ENCODE peak calls at places on chromosomes 13 and 19, in four cellular contexts. M, U, J and D are unnamed samples.

GRCh38 chr19:49983645-49984229 is 22.8 kb upstream of the SIGLEC11 start:
- DNase-seq in M (peak; percentile 57), U (peak; percentile 66), J (peak; percentile 52), D (no peak)

GRCh38 chr13:97413694-97414093 is 20.3 kb upstream of the RAP2A start:
- DNase-seq in M (no peak), U (no peak), J (no peak), D (no peak)

GRCh38 chr13:42040730-42041016 is 7.8 kb upstream of the DGKH start:
- DNase-seq in M (no peak), U (no peak), J (no peak), D (no peak)

GRCh38 chr19:17997969-17998826 is 9.8 kb upstream of the ARRDC2 start:
- DNase-seq in M (peak; percentile 57), U (peak; percentile 22), J (no peak), D (no peak)

GRCh38 chr13:65342938-65343337 is 1887.2 kb downstream of the PCDH9 start:
- DNase-seq in M (no peak), U (no peak), J (peak; percentile 21), D (no peak)

GRCh38 chr13:105655046-105655445 is 880.4 kb downstream of the EFNB2 start:
- DNase-seq in M (peak; percentile 46), U (no peak), J (peak; percentile 75), D (no peak)

GRCh38 chr13:110258876-110259631 is 47.9 kb downstream of the COL4A1 start:
- DNase-seq in M (peak; percentile 57), U (no peak), J (no peak), D (no peak)

GRCh38 chr13:79070343-79070974 is 335.6 kb downstream of the RBM26 start:
- DNase-seq in M (no peak), U (no peak), J (no peak), D (no peak)

GRCh38 chr19:29923653-29924052 is 18.4 kb upstream of the URI1 start:
- DNase-seq in M (no peak), U (no peak), J (no peak), D (no peak)

GRCh38 chr19:28977826-28978225 is 235.1 kb downstream of the UQCRFS1 start:
- DNase-seq in M (no peak), U (no peak), J (no peak), D (no peak)

GRCh38 chr13:37816276-37816675 is 53.3 kb downstream of the TRPC4 start:
- DNase-seq in M (no peak), U (no peak), J (peak; percentile 37), D (no peak)

GRCh38 chr13:46913757-46914156 is 16.9 kb upstream of the HTR2A start:
- DNase-seq in M (no peak), U (no peak), J (no peak), D (no peak)

DNA sequence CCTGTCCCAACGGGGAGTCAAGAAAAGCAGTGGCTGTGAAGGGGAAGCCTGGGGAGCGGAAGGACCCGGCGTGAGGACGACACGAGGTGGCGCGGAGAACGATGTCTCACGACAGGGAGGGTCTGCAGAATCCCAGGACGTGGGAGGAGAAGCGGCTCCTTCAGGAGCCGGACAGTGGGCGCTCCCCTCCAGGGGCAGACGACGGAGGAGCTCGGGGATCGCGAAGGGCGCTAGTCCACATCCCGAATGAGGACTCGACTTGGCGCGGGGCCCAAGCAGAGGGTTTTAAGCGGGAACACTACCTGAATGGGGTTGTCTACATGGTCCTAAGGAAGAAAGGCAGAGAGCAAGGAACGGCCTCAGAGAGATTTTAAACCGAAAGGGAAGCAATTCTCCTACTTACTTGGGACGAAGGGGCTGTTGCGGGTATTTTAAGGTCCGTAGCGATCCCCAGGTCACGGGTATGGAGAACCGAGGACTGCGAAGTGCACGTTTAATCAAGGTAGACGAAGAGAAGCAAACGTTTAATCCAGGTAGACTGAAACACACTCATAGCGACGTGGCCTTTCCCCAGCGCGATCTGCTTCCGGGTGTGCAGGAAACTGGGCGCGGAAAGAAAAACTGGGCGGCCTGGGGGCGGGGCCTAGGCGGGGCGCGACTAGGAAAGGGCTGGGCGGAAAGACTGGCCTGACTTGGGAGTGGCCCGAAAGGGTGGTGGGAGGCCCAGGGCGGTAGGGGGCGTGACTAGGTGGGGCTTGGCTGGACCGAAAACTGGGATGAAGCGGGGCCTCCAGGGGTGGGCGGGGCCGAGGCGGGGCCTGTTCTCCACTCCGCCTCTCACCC is at the start of gene ZNF841:
- DNase-seq in M (peak; percentile 95), U (peak; percentile 95), J (peak; percentile 97), D (peak; percentile 71)
- TF ChIP-seq CTCF in M (no peak), U (no peak), J (peak; percentile 2), D (no peak)

GRCh38 chr13:107534548-107534947 is 680.8 kb downstream of the LIG4 start:
- DNase-seq in M (no peak), U (no peak), J (no peak), D (no peak)

GRCh38 chr13:107531816-107532215 is 683.5 kb downstream of the LIG4 start:
- DNase-seq in M (no peak), U (no peak), J (no peak), D (no peak)

GRCh38 chr13:107531180-107531579 is 684.2 kb downstream of the LIG4 start:
- DNase-seq in M (no peak), U (no peak), J (no peak), D (no peak)
- H3K4me3 ChIP-seq in M (no peak overlapping the region), U (no peak overlapping the region), J (no peak overlapping the region), D (no peak overlapping the region)

GRCh38 chr19:13366529-13367143 is 139.6 kb downstream of the CACNA1A start:
- DNase-seq in M (peak; percentile 52), U (no peak), J (peak; percentile 55), D (peak; percentile 16)
- TF ChIP-seq CTCF in M (peak; percentile 69), U (no peak), J (peak; percentile 69), D (peak; percentile 53)

GRCh38 chr19:45391346-45391745 is 13.5 kb downstream of the PPP1R13L start:
- DNase-seq in M (peak; percentile 29), U (no peak), J (peak; percentile 46), D (no peak)
- H3K4me3 ChIP-seq in M (no peak overlapping the region), U (no peak overlapping the region), J (no peak overlapping the region), D (no peak overlapping the region)

GRCh38 chr19:38616265-38616664 is 1.5 kb downstream of the MAP4K1 start:
- DNase-seq in M (no peak), U (no peak), J (no peak), D (no peak)

GRCh38 chr19:38619361-38620174 is 580 bp downstream of the EIF3K start:
- DNase-seq in M (no peak), U (no peak), J (no peak), D (no peak)

GRCh38 chr19:38617764-38618589 is at the start of gene MAP4K1:
- DNase-seq in M (no peak), U (peak; percentile 32), J (no peak), D (no peak)

GRCh38 chr19:38617283-38617763 is 430 bp downstream of the MAP4K1 start:
- DNase-seq in M (no peak), U (no peak), J (no peak), D (no peak)

DNA sequence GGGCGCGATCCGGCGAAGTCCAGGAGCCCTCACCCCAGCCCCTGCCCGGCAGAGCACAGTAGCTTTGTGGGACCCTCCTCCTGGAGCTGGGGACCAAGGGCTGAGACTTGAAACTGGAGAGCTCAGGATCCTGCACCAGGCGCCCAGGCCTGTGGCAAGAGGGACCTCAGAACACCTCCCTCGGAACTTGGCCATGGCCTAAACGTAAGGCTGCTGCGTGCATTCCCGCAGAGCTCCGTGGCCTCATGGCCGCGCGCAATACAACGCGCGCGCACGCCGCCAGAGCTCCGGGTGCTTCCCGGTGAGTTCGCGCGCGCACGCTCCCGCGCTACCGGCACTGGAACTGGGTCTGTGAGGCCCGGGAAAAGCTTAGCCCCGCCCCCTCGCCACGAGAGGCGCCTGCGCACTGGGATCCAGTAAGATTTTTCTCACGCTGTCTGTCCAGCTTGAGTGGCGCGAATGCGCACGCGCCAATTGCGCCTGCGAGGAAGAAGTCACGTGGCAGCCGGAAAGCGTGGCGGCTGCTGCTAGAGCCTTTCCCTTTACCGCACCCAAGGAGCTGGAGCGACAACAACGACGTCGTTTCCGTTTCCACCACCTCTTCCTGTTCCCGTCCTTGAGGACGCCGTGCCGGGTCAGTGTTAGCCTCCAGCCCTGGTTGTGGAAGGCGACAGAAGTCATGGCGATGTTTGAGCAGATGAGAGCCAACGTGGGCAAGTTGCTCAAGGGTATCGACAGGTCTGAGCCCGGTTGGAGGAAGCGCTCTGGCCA is at the start of gene EIF3K:
- DNase-seq in M (peak; percentile 99), U (peak; percentile 97), J (peak; percentile 99), D (peak; percentile 94)
- TF ChIP-seq CTCF in M (no peak), U (no peak), J (no peak), D (no peak)

GRCh38 chr13:43986395-43986794 is 106.7 kb downstream of the LACC1 start:
- DNase-seq in M (no peak), U (no peak), J (no peak), D (no peak)

GRCh38 chr13:43990829-43991228 is 111.1 kb downstream of the LACC1 start:
- DNase-seq in M (no peak), U (no peak), J (no peak), D (no peak)

GRCh38 chr13:43990021-43990420 is 110.3 kb downstream of the LACC1 start:
- DNase-seq in M (no peak), U (no peak), J (no peak), D (no peak)

GRCh38 chr13:43985437-43986051 is 105.8 kb downstream of the LACC1 start:
- DNase-seq in M (no peak), U (no peak), J (no peak), D (no peak)

DNA sequence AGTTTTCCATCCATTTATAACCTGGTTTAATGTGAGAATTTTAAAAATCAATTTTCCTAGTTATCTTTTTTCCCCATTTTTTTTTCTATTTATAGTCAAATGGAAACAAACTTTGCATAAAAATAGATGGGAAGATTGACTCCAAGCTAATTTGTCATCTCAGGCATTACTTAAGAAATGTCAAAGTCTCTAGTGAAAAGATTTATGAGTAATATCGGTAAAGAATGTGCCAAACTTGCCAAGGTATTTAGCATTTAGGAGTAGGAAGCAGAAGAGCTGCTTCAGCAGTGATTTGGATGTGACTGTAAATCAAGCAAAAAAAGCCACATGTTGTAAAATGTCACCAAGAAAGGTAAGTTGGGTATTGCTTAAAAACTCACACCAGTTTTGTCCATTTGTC is 108.6 kb downstream of the LACC1 start:
- DNase-seq in M (no peak), U (no peak), J (no peak), D (no peak)
- H3K4me3 ChIP-seq in M (no peak overlapping the region), U (no peak overlapping the region), J (no peak overlapping the region), D (no peak overlapping the region)

GRCh38 chr13:73943137-73943964 is 190.9 kb downstream of the KLF12 start:
- DNase-seq in M (peak; percentile 10), U (no peak), J (no peak), D (no peak)
- TF ChIP-seq CTCF in M (no peak), U (no peak), J (no peak), D (no peak)

GRCh38 chr19:9969688-9969975 is 33.3 kb upstream of the OLFM2 start:
- DNase-seq in M (no peak), U (no peak), J (no peak), D (no peak)

GRCh38 chr19:9967326-9967725 is 31.0 kb upstream of the OLFM2 start:
- DNase-seq in M (no peak), U (no peak), J (peak; percentile 33), D (no peak)

GRCh38 chr19:9966024-9966423 is 29.7 kb upstream of the OLFM2 start:
- DNase-seq in M (no peak), U (no peak), J (no peak), D (no peak)

GRCh38 chr19:9968820-9969687 is 32.7 kb upstream of the OLFM2 start:
- DNase-seq in M (no peak), U (no peak), J (no peak), D (no peak)

GRCh38 chr19:9966448-9966847 is 30.1 kb upstream of the OLFM2 start:
- DNase-seq in M (no peak), U (no peak), J (no peak), D (no peak)
- H3K4me3 ChIP-seq in M (no peak overlapping the region), U (no peak overlapping the region), J (no peak overlapping the region), D (no peak overlapping the region)

GRCh38 chr13:102394158-102395053 is 7.4 kb downstream of the FGF14 start:
- DNase-seq in M (peak; percentile 88), U (peak; percentile 96), J (peak; percentile 92), D (peak; percentile 54)
- TF ChIP-seq CTCF in M (no peak), U (no peak), J (peak; percentile 26), D (peak; percentile 30)

GRCh38 chr19:5870986-5871394 is 650 bp upstream of the FUT5 start:
- DNase-seq in M (no peak), U (no peak), J (peak; percentile 42), D (no peak)
- H3K4me3 ChIP-seq in M (no peak overlapping the region), U (no peak overlapping the region), J (no peak overlapping the region), D (no peak overlapping the region)